ENCODE peak calls at places on chromosomes 5 and 9, in five cellular contexts. N is PC-9, K is neural progenitor cell, M is H1, J is GM23248. C is an unnamed sample.

GRCh38 chr9:106883626-106884190 is 20.7 kb downstream of the ZNF462 start:
- DNase-seq in M (no peak), J (peak; percentile 36), N (peak; percentile 67), K (no peak), C (peak; percentile 66)

GRCh38 chr5:159030357-159030756 is 69.4 kb downstream of the EBF1 start:
- DNase-seq in M (no peak), N (no peak), J (no peak), K (peak; percentile 78), C (no peak)

GRCh38 chr9:3906437-3907213 is 380.8 kb upstream of the RFX3 start:
- DNase-seq in N (peak; percentile 63), K (no peak), M (no peak), J (peak; percentile 94), C (peak; percentile 77)

GRCh38 chr9:134462304-134462703 is 136.0 kb downstream of the RXRA start:
- DNase-seq in J (no peak), M (no peak), N (no peak), K (no peak), C (no peak)

GRCh38 chr9:922731-923130 is 53.7 kb upstream of the DMRT3 start:
- DNase-seq in N (no peak), J (no peak), M (no peak), K (no peak), C (no peak)

GRCh38 chr9:101465330-101465915 is 29.8 kb upstream of the ALDOB start:
- DNase-seq in N (peak; percentile 55), J (peak; percentile 90), K (peak; percentile 60), M (no peak), C (peak; percentile 57)

GRCh38 chr9:36895744-36896260 is 138.3 kb downstream of the PAX5 start:
- DNase-seq in M (no peak), J (no peak), N (no peak), K (no peak), C (no peak)

GRCh38 chr5:43428034-43428712 is 16.0 kb upstream of the CCL28 start:
- DNase-seq in J (peak; percentile 62), M (no peak), K (no peak), N (peak; percentile 98), C (peak; percentile 54)

GRCh38 chr5:35246411-35246810 is 16.1 kb upstream of the PRLR start:
- DNase-seq in M (no peak), J (peak; percentile 7), K (peak; percentile 15), N (no peak), C (no peak)

GRCh38 chr5:159208508-159209437 is 580 bp downstream of the RNF145 start:
- DNase-seq in J (peak; percentile 57), K (peak; percentile 75), M (peak; percentile 64), N (no peak), C (peak; percentile 26)

GRCh38 chr5:142974449-142974848 is 204.3 kb downstream of the ARHGAP26 start:
- DNase-seq in M (no peak), J (no peak), N (no peak), K (no peak), C (peak; percentile 17)

GRCh38 chr9:86494644-86495081 is 140.5 kb upstream of the TUT7 start:
- DNase-seq in K (no peak), M (no peak), N (peak; percentile 92), J (peak; percentile 73), C (peak; percentile 68)

GRCh38 chr5:67266654-67267350 is 70.2 kb upstream of the CD180 start:
- DNase-seq in N (no peak), K (no peak), M (no peak), J (no peak), C (no peak)

GRCh38 chr9:137740311-137740710 is 121.5 kb downstream of the EHMT1 start:
- DNase-seq in K (no peak), M (no peak), J (peak; percentile 37), N (no peak), C (peak; percentile 58)

GRCh38 chr9:92432350-92432749 is 8.1 kb upstream of the OMD start:
- DNase-seq in K (no peak), N (no peak), J (no peak), M (no peak), C (peak; percentile 72)

GRCh38 chr5:32076699-32077695 is 97.1 kb downstream of the GOLPH3 start:
- DNase-seq in J (peak; percentile 70), M (no peak), N (peak; percentile 47), K (peak; percentile 62), C (peak; percentile 76)

GRCh38 chr9:27572918-27573698 is at the start of gene C9orf72:
- DNase-seq in N (no peak), J (peak; percentile 83), K (peak; percentile 87), M (peak; percentile 85), C (no peak)

GRCh38 chr9:112170968-112171367 is 4.1 kb downstream of the SUSD1 start:
- DNase-seq in J (no peak), N (no peak), M (no peak), K (no peak), C (no peak)
- H3K4me1 ChIP-seq in J (peaks cover 6% of the 10 kb centered on the region), N (peaks cover 83% of the 10 kb centered on the region), M (peaks cover 10% of the 10 kb centered on the region), K (peaks cover 13% of the 10 kb centered on the region), C (peaks cover 8% of the 10 kb centered on the region)

DNA sequence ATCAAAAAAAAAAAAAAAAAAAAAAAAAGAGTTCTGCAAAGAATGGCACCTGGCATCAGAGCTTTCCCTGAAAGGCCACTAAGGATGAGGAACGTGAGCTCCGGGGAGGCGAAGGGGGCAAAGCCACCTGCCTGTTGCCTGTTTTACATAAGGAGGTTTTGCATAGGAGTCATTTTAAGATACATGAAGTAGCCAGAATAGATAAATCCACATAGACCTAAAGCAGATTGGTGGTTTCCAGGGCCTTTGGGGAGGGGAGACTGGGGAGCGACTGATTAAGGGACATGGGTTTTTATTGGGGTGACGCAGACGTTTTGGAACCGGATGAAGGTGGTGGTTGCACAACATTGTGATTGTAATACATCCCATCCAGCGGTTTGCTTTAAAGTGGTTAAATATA is 7.1 kb downstream of the NEK6 start:
- DNase-seq in M (no peak), N (no peak), K (no peak), J (no peak), C (peak; percentile 59)
- H4K20me1 ChIP-seq in M (peaks cover 5% of the 10 kb centered on the region), N (peaks cover 33% of the 10 kb centered on the region), K (peaks cover 68% of the 10 kb centered on the region), J (no peaks in the 10 kb centered on the region), C (no peaks in the 10 kb centered on the region)

GRCh38 chr5:80204808-80205614 is 50.8 kb downstream of the SERINC5 start:
- DNase-seq in J (no peak), K (peak; percentile 58), N (no peak), M (no peak), C (no peak)
- H3K27ac ChIP-seq in J (no peak overlapping the region), K (peak overlapping the region; percentile 86), N (peak overlapping the region; percentile 28), M (no peak overlapping the region), C (no peak overlapping the region)

DNA sequence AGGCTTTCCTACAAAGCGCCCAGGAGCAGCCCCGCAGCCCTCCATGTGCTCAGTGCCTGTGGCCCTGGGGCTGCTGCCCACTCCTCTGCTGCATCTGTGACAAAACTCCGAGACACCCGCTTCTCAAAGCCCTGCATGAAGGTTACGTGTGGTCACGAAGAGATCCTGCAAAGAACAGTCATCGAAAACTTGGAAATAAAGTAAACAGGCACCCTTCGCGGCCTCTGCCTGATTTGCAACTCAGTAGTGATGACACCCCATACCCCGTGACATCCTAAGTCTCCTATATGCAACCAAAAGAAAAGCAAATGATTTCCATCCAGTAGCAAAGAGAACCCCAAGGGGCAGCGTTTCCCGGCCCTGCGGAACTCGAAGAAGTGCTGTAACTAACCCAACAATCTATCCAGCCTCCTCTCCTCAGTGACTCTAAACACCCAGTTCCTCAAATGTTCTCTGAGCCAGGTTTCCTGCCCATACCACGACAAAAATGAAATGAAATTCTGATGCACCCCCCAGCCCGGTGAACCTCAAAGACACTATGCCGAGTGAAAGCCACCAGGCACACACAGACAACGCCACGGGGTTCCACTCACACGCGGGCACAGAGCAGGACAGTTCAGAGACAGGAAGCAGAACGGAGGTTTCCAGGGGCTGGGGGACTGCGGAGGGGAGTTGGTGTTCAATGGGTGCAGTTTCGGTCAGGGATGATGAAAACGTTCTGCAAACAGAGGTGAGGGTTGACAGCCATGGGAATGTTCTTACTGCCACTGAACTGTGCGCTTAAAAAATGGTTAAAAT is 19.0 kb downstream of the NACC2 start:
- DNase-seq in M (no peak), J (no peak), K (peak; percentile 1), N (no peak), C (no peak)
- H3K4me1 ChIP-seq in M (peaks cover 5% of the 10 kb centered on the region), J (no peaks in the 10 kb centered on the region), K (no peaks in the 10 kb centered on the region), N (peaks cover 13% of the 10 kb centered on the region), C (no peaks in the 10 kb centered on the region)

GRCh38 chr5:88553926-88554325 is 285.3 kb upstream of the TMEM161B start:
- DNase-seq in K (no peak), J (no peak), M (no peak), N (no peak), C (no peak)

GRCh38 chr5:88550736-88551135 is 282.1 kb upstream of the TMEM161B start:
- DNase-seq in J (no peak), M (no peak), K (no peak), N (no peak), C (no peak)

GRCh38 chr5:88552406-88552805 is 283.8 kb upstream of the TMEM161B start:
- DNase-seq in M (no peak), K (no peak), N (no peak), J (no peak), C (no peak)

GRCh38 chr5:88548136-88548535 is 279.5 kb upstream of the TMEM161B start:
- DNase-seq in M (no peak), K (no peak), J (no peak), N (no peak), C (no peak)

GRCh38 chr5:88551724-88552345 is 283.2 kb upstream of the TMEM161B start:
- DNase-seq in K (peak; percentile 95), N (no peak), J (no peak), M (no peak), C (no peak)
- H4K20me1 ChIP-seq in K (no peaks in the 10 kb centered on the region), N (no peaks in the 10 kb centered on the region), J (no peaks in the 10 kb centered on the region), M (no peaks in the 10 kb centered on the region), C (no peaks in the 10 kb centered on the region)

DNA sequence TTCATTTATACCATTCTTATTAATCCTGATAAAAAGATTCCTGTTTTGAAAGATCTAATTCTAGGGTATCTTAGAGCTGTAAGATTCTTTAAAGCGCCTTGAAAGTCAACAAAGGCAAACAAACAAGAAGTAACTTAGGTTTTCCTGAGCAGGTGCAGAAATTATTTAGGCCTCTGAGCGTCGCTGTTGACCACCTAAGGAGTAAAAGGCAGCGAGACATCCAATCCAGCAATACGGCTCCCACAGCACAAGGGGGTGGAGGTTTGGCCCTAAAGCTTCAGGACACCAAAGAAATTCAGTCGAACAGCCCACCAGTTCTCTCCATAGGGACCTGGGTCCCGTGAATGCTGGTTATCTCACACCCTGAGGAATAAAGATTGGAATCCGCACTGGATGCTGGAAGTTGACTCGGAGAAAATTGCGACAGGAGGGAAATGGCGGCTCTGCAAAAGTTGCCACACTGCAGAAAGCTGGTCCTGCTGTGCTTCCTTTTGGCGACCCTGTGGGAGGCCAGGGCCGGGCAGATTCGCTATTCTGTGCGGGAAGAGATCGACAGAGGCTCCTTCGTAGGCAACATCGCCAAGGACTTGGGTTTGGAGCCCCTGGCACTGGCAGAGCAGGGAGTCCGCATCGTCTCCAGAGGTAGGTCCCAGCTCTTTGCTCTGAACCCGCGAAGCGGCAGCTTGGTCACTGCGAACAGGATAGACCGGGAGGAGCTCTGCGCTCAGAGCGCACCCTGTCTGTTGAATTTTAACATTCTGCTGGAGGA is at the start of gene PCDHGA2:
- DNase-seq in N (no peak), J (peak; percentile 72), K (peak; percentile 54), M (no peak), C (peak; percentile 65)
- H3K27ac ChIP-seq in N (no peak within 1 kb of the TSS), J (peak within 1 kb of the TSS; percentile 20), K (no peak within 1 kb of the TSS), M (no peak within 1 kb of the TSS), C (no peak within 1 kb of the TSS)